ENCODE peak calls at places on chromosomes 7 and 10, in ten cellular contexts. U, I, R, Y, B, G, T, S, N and C are unnamed samples.

GRCh38 chr10:43843331-43844101 is 194.8 kb upstream of the ZNF32 start:
- DNase-seq in U (peak), I (no peak), R (peak), Y (no peak), B (no peak), G (no peak), T (no peak), S (no peak), N (no peak), C (peak)

GRCh38 chr10:132514841-132515521 is 22.6 kb upstream of the INPP5A start:
- DNase-seq in U (no peak), I (no peak), R (no peak), Y (no peak), B (peak), G (no peak), T (no peak), S (no peak), N (no peak), C (no peak)

GRCh38 chr7:102148799-102149198 is 137.9 kb upstream of the SH2B2 start:
- DNase-seq in U (no peak), I (no peak), R (no peak), Y (no peak), B (no peak), G (no peak), T (no peak), S (no peak), N (no peak), C (no peak)

GRCh38 chr7:82722946-82723345 is 279.4 kb upstream of the CACNA2D1 start:
- DNase-seq in U (no peak), I (no peak), R (no peak), Y (no peak), B (no peak), G (no peak), T (no peak), S (peak), N (no peak), C (no peak)

GRCh38 chr7:140225562-140226249 is 48.9 kb upstream of the KDM7A start:
- DNase-seq in U (no peak), I (no peak), R (no peak), Y (no peak), B (no peak), G (no peak), T (no peak), S (no peak), N (no peak), C (no peak)

GRCh38 chr10:30784896-30785605 is 155.5 kb upstream of the LYZL2 start:
- DNase-seq in U (peak), I (no peak), R (peak), Y (no peak), B (peak), G (peak), T (no peak), S (no peak), N (no peak), C (peak)

GRCh38 chr7:75599244-75599771 is 107.2 kb downstream of the SPDYE5 start:
- DNase-seq in U (no peak), I (peak), R (no peak), Y (no peak), B (no peak), G (no peak), T (peak), S (no peak), N (no peak), C (no peak)

GRCh38 chr10:19892677-19893076 is 76.4 kb downstream of the PLXDC2 start:
- DNase-seq in U (no peak), I (no peak), R (no peak), Y (no peak), B (no peak), G (no peak), T (no peak), S (no peak), N (no peak), C (no peak)

GRCh38 chr10:62806246-62806645 is 1.7 kb downstream of the ADO start:
- DNase-seq in U (peak), I (no peak), R (peak), Y (no peak), B (no peak), G (peak), T (no peak), S (no peak), N (no peak), C (no peak)

GRCh38 chr10:131849591-131850489 is 51.0 kb upstream of the PPP2R2D start:
- DNase-seq in U (no peak), I (no peak), R (no peak), Y (no peak), B (no peak), G (no peak), T (no peak), S (no peak), N (no peak), C (no peak)

GRCh38 chr7:20624666-20625385 is 9.4 kb downstream of the ABCB5 start:
- DNase-seq in U (no peak), I (no peak), R (no peak), Y (no peak), B (no peak), G (peak), T (no peak), S (no peak), N (no peak), C (no peak)

GRCh38 chr10:132973903-132974241 is 31.5 kb upstream of the CFAP46 start:
- DNase-seq in U (no peak), I (no peak), R (no peak), Y (no peak), B (no peak), G (no peak), T (no peak), S (no peak), N (no peak), C (no peak)

GRCh38 chr10:1199345-1199673 is 143.1 kb downstream of the WDR37 start:
- DNase-seq in U (no peak), I (no peak), R (no peak), Y (no peak), B (no peak), G (no peak), T (no peak), S (no peak), N (no peak), C (no peak)

GRCh38 chr10:126911301-126911700 is 6.1 kb downstream of the DOCK1 start:
- DNase-seq in U (no peak), I (no peak), R (no peak), Y (no peak), B (no peak), G (no peak), T (no peak), S (no peak), N (no peak), C (no peak)

GRCh38 chr10:122054046-122055025 is 65.4 kb downstream of the TACC2 start:
- DNase-seq in U (peak), I (no peak), R (peak), Y (no peak), B (no peak), G (no peak), T (no peak), S (no peak), N (no peak), C (peak)

GRCh38 chr7:55546826-55547225 is 25.5 kb downstream of the VOPP1 start:
- DNase-seq in U (peak), I (peak), R (peak), Y (no peak), B (peak), G (peak), T (peak), S (peak), N (peak), C (peak)

GRCh38 chr10:24449334-24449740 is 240.4 kb downstream of the KIAA1217 start:
- DNase-seq in U (peak), I (no peak), R (peak), Y (no peak), B (no peak), G (no peak), T (no peak), S (no peak), N (no peak), C (no peak)

GRCh38 chr7:70470751-70471150 is 661.2 kb upstream of the GALNT17 start:
- DNase-seq in U (no peak), I (no peak), R (no peak), Y (no peak), B (no peak), G (no peak), T (no peak), S (no peak), N (no peak), C (no peak)

GRCh38 chr7:139842414-139843210 is 13.5 kb downstream of the TBXAS1 start:
- DNase-seq in U (no peak), I (no peak), R (no peak), Y (no peak), B (no peak), G (peak), T (no peak), S (no peak), N (no peak), C (no peak)

GRCh38 chr7:1114088-1114487 is 26.2 kb downstream of the GPER1 start:
- DNase-seq in U (no peak), I (no peak), R (no peak), Y (no peak), B (no peak), G (no peak), T (no peak), S (no peak), N (no peak), C (no peak)

GRCh38 chr10:82759050-82759449 is 884.1 kb downstream of the NRG3 start:
- DNase-seq in U (no peak), I (peak), R (no peak), Y (no peak), B (no peak), G (no peak), T (no peak), S (no peak), N (no peak), C (no peak)

GRCh38 chr7:16587785-16588184 is 57.8 kb downstream of the ANKMY2 start:
- DNase-seq in U (no peak), I (peak), R (no peak), Y (no peak), B (no peak), G (no peak), T (no peak), S (no peak), N (no peak), C (no peak)

GRCh38 chr7:47875406-47875805 is 72.9 kb downstream of the PKD1L1 start:
- DNase-seq in U (no peak), I (no peak), R (no peak), Y (no peak), B (no peak), G (no peak), T (no peak), S (no peak), N (no peak), C (no peak)

GRCh38 chr7:140540142-140540777 is 61.0 kb upstream of the MKRN1 start:
- DNase-seq in U (no peak), I (no peak), R (no peak), Y (no peak), B (no peak), G (no peak), T (peak), S (no peak), N (no peak), C (no peak)